ENCODE peak calls at places on chromosomes 13 and 19, in five cellular contexts. One of them, this sample, is unnamed.

GRCh38 chr19:55368701-55369563 is 1.3 kb downstream of the IL11 start:
- DNase-seq in GM12865: no peak
- DNase-seq in kidney epithelial cell: no peak
- DNase-seq in H1: no peak
- DNase-seq in fibroblast of mammary gland: peak
- DNase-seq in this sample: no peak

GRCh38 chr19:14517840-14518505 is at the start of gene DNAJB1:
- DNase-seq in kidney epithelial cell: no peak
- DNase-seq in H1: peak
- DNase-seq in GM12865: peak
- DNase-seq in fibroblast of mammary gland: peak
- DNase-seq in this sample: no peak

GRCh38 chr13:94710081-94710809 is 2.1 kb downstream of the SOX21 start:
- DNase-seq in fibroblast of mammary gland: no peak
- DNase-seq in H1: no peak
- DNase-seq in GM12865: no peak
- DNase-seq in kidney epithelial cell: no peak
- DNase-seq in this sample: no peak

GRCh38 chr19:29942404-29943261 is 594 bp downstream of the URI1 start:
- DNase-seq in fibroblast of mammary gland: peak
- DNase-seq in kidney epithelial cell: no peak
- DNase-seq in H1: peak
- DNase-seq in GM12865: peak
- DNase-seq in this sample: peak

GRCh38 chr19:51320258-51320657 is 8.8 kb downstream of the IGLON5 start:
- DNase-seq in fibroblast of mammary gland: no peak
- DNase-seq in GM12865: no peak
- DNase-seq in H1: no peak
- DNase-seq in kidney epithelial cell: no peak
- DNase-seq in this sample: no peak

GRCh38 chr13:50320297-50320862 is 305.1 kb downstream of the KCNRG start:
- DNase-seq in kidney epithelial cell: peak
- DNase-seq in fibroblast of mammary gland: peak
- DNase-seq in H1: no peak
- DNase-seq in GM12865: no peak
- DNase-seq in this sample: no peak

GRCh38 chr19:43464089-43464775 is 1.2 kb downstream of the LYPD3 start:
- DNase-seq in GM12865: no peak
- DNase-seq in kidney epithelial cell: no peak
- DNase-seq in fibroblast of mammary gland: no peak
- DNase-seq in H1: peak
- DNase-seq in this sample: peak

GRCh38 chr13:77184455-77184854 is 142.4 kb downstream of the MYCBP2 start:
- DNase-seq in fibroblast of mammary gland: no peak
- DNase-seq in GM12865: peak
- DNase-seq in kidney epithelial cell: no peak
- DNase-seq in H1: no peak
- DNase-seq in this sample: no peak

GRCh38 chr19:45852145-45852750 is 10.7 kb downstream of the SYMPK start:
- DNase-seq in H1: no peak
- DNase-seq in kidney epithelial cell: no peak
- DNase-seq in GM12865: no peak
- DNase-seq in fibroblast of mammary gland: peak
- DNase-seq in this sample: no peak

GRCh38 chr13:60454425-60454824 is 57.4 kb downstream of the TDRD3 start:
- DNase-seq in H1: no peak
- DNase-seq in GM12865: no peak
- DNase-seq in fibroblast of mammary gland: no peak
- DNase-seq in kidney epithelial cell: no peak
- DNase-seq in this sample: no peak

GRCh38 chr19:13095393-13095784 is 7.3 kb downstream of the LYL1 start:
- DNase-seq in H1: no peak
- DNase-seq in fibroblast of mammary gland: no peak
- DNase-seq in GM12865: no peak
- DNase-seq in kidney epithelial cell: no peak
- DNase-seq in this sample: no peak

GRCh38 chr13:92658293-92658692 is 568.3 kb upstream of the GPC6 start:
- DNase-seq in kidney epithelial cell: no peak
- DNase-seq in H1: no peak
- DNase-seq in fibroblast of mammary gland: no peak
- DNase-seq in GM12865: no peak
- DNase-seq in this sample: no peak

GRCh38 chr13:29105779-29106178 is 285.6 kb downstream of the MTUS2 start:
- DNase-seq in GM12865: no peak
- DNase-seq in kidney epithelial cell: no peak
- DNase-seq in H1: peak
- DNase-seq in fibroblast of mammary gland: no peak
- DNase-seq in this sample: no peak

GRCh38 chr19:912181-913079 is 589 bp downstream of the R3HDM4 start:
- DNase-seq in GM12865: peak
- DNase-seq in fibroblast of mammary gland: no peak
- DNase-seq in kidney epithelial cell: no peak
- DNase-seq in H1: no peak
- DNase-seq in this sample: no peak

GRCh38 chr19:48558018-48558684 is 6.2 kb downstream of the SULT2B1 start:
- DNase-seq in GM12865: no peak
- DNase-seq in H1: no peak
- DNase-seq in fibroblast of mammary gland: peak
- DNase-seq in kidney epithelial cell: no peak
- DNase-seq in this sample: no peak

GRCh38 chr19:15595069-15595468 is 19.9 kb upstream of the CYP4F8 start:
- DNase-seq in kidney epithelial cell: no peak
- DNase-seq in GM12865: no peak
- DNase-seq in H1: no peak
- DNase-seq in fibroblast of mammary gland: peak
- DNase-seq in this sample: no peak

GRCh38 chr13:26551255-26551654 is 6.2 kb upstream of the WASF3 start:
- DNase-seq in H1: no peak
- DNase-seq in kidney epithelial cell: no peak
- DNase-seq in fibroblast of mammary gland: no peak
- DNase-seq in GM12865: no peak
- DNase-seq in this sample: no peak

GRCh38 chr19:508204-509150 is 1.2 kb downstream of the TPGS1 start:
- DNase-seq in H1: no peak
- DNase-seq in GM12865: no peak
- DNase-seq in kidney epithelial cell: no peak
- DNase-seq in fibroblast of mammary gland: no peak
- DNase-seq in this sample: no peak

GRCh38 chr19:1166872-1167573 is 7.0 kb downstream of the SBNO2 start:
- DNase-seq in H1: no peak
- DNase-seq in kidney epithelial cell: no peak
- DNase-seq in GM12865: no peak
- DNase-seq in fibroblast of mammary gland: no peak
- DNase-seq in this sample: no peak

GRCh38 chr19:49637865-49638350 is 2.0 kb downstream of the RRAS start:
- DNase-seq in kidney epithelial cell: no peak
- DNase-seq in H1: peak
- DNase-seq in GM12865: no peak
- DNase-seq in fibroblast of mammary gland: peak
- DNase-seq in this sample: no peak

GRCh38 chr19:2051771-2052704 is 994 bp upstream of the MKNK2 start:
- DNase-seq in fibroblast of mammary gland: no peak
- DNase-seq in GM12865: peak
- DNase-seq in kidney epithelial cell: no peak
- DNase-seq in H1: no peak
- DNase-seq in this sample: no peak

GRCh38 chr13:102394158-102395053 is 7.4 kb downstream of the FGF14 start:
- DNase-seq in H1: peak
- DNase-seq in fibroblast of mammary gland: peak
- DNase-seq in GM12865: peak
- DNase-seq in kidney epithelial cell: peak
- DNase-seq in this sample: peak
- TF ChIP-seq CTCF in H1: no peak
- TF ChIP-seq CTCF in fibroblast of mammary gland: no peak
- TF ChIP-seq CTCF in GM12865: peak
- TF ChIP-seq CTCF in kidney epithelial cell: peak
- TF ChIP-seq CTCF in this sample: peak

DNA sequence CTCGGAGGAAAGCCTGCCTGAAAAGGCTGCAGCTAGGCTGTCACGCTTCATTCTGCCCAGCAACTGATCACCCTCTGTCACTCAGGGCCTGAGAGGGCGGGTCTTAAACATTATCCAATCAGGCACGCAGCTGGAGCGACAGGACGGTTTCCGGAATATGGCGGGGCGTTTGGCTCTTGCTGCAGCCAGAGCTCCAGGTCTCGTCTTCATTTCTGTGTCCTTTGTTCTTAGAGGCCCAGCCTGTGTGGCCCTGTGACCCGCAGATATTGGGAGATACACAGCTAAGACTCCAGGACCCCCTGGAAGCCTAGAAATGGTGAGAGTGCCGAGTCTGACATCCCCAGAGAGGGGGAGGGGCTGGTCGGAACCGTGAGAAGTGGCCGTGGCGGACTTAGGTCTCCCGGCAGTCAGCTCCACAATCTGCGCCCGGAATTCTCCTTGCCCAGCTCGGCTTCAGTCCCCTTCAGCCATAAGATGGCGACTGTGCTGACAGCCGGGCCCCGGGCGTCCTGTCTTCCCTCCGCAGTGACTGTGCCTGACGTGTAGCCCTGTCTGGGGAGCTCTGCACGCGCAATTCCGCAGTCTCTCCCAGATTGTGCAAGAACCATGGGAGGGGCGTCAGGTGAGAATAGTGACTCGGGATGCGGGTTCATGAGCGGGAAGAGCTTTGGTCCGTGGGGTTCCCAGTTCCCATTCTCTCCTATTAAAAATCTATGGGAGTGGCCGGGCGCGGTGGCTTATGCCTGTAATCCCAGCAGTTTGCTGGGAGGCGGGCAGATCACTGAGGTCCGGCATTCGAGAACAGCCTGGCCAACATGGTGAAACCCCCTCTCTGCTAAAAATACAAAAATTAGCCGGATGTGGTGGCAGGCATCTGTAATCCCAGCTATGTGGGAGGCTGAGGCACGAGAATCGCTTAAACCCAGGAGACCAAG is at the start of gene ZNF429:
- DNase-seq in GM12865: peak
- DNase-seq in fibroblast of mammary gland: peak
- DNase-seq in H1: peak
- DNase-seq in kidney epithelial cell: peak
- DNase-seq in this sample: peak
- TF ChIP-seq CTCF in GM12865: no peak
- TF ChIP-seq CTCF in fibroblast of mammary gland: no peak
- TF ChIP-seq CTCF in H1: peak
- TF ChIP-seq CTCF in kidney epithelial cell: no peak
- TF ChIP-seq CTCF in this sample: no peak

DNA sequence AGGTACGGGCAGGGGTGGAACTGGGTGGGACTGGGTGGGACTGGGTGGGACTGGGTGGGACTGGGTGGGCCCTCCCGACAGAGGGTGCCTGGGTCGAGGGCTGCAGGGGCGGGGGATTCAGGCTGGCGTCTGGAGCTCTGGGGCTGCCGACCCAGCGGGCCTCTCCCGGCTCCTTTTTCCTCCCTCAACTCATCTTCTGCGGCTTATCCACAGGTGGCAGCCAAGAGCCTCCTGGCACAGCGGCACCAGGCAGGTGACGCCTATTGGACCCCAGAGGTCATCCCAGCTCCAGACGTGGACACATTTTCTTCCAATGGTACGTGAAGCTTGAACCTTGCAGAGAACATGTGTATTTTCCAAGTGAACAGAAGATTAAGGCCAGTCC is 533 bp downstream of the ZNF544 start:
- DNase-seq in H1: peak
- DNase-seq in kidney epithelial cell: no peak
- DNase-seq in fibroblast of mammary gland: peak
- DNase-seq in GM12865: peak
- DNase-seq in this sample: no peak
- TF ChIP-seq CTCF in H1: peak
- TF ChIP-seq CTCF in kidney epithelial cell: peak
- TF ChIP-seq CTCF in fibroblast of mammary gland: peak
- TF ChIP-seq CTCF in GM12865: peak
- TF ChIP-seq CTCF in this sample: no peak

GRCh38 chr19:32570081-32570785 is 10.8 kb upstream of the PDCD5 start:
- DNase-seq in H1: peak
- DNase-seq in fibroblast of mammary gland: peak
- DNase-seq in kidney epithelial cell: no peak
- DNase-seq in GM12865: peak
- DNase-seq in this sample: peak
- TF ChIP-seq CTCF in H1: peak
- TF ChIP-seq CTCF in fibroblast of mammary gland: peak
- TF ChIP-seq CTCF in kidney epithelial cell: peak
- TF ChIP-seq CTCF in GM12865: peak
- TF ChIP-seq CTCF in this sample: peak

GRCh38 chr19:33375156-33375744 is 1.7 kb downstream of the CEBPG start:
- DNase-seq in kidney epithelial cell: no peak
- DNase-seq in GM12865: no peak
- DNase-seq in H1: no peak
- DNase-seq in fibroblast of mammary gland: no peak
- DNase-seq in this sample: no peak
- TF ChIP-seq CTCF in kidney epithelial cell: no peak
- TF ChIP-seq CTCF in GM12865: no peak
- TF ChIP-seq CTCF in H1: no peak
- TF ChIP-seq CTCF in fibroblast of mammary gland: no peak
- TF ChIP-seq CTCF in this sample: no peak

GRCh38 chr13:102697264-102697663 is 2.4 kb upstream of the METTL21C start:
- DNase-seq in fibroblast of mammary gland: no peak
- DNase-seq in GM12865: no peak
- DNase-seq in H1: no peak
- DNase-seq in kidney epithelial cell: no peak
- DNase-seq in this sample: no peak

GRCh38 chr13:102694944-102695343 is at the start of gene METTL21C:
- DNase-seq in GM12865: no peak
- DNase-seq in fibroblast of mammary gland: no peak
- DNase-seq in kidney epithelial cell: no peak
- DNase-seq in H1: no peak
- DNase-seq in this sample: no peak

GRCh38 chr13:102698649-102698980 is 3.8 kb upstream of the METTL21C start:
- DNase-seq in H1: no peak
- DNase-seq in kidney epithelial cell: no peak
- DNase-seq in GM12865: no peak
- DNase-seq in fibroblast of mammary gland: no peak
- DNase-seq in this sample: no peak

GRCh38 chr13:102697929-102698648 is 3.2 kb upstream of the METTL21C start:
- DNase-seq in fibroblast of mammary gland: no peak
- DNase-seq in H1: no peak
- DNase-seq in kidney epithelial cell: no peak
- DNase-seq in GM12865: no peak
- DNase-seq in this sample: no peak

GRCh38 chr13:102696465-102696864 is 1.6 kb upstream of the METTL21C start:
- DNase-seq in H1: no peak
- DNase-seq in fibroblast of mammary gland: no peak
- DNase-seq in GM12865: no peak
- DNase-seq in kidney epithelial cell: no peak
- DNase-seq in this sample: no peak
- TF ChIP-seq CTCF in H1: no peak
- TF ChIP-seq CTCF in fibroblast of mammary gland: no peak
- TF ChIP-seq CTCF in GM12865: no peak
- TF ChIP-seq CTCF in kidney epithelial cell: no peak
- TF ChIP-seq CTCF in this sample: no peak